ENCODE peak calls at places on chromosomes 11 and 22, in four cellular contexts. One of them, this sample, is unnamed.

GRCh38 chr11:11697796-11698195 is 76.0 kb upstream of the GALNT18 start:
- DNase-seq in heart left ventricle: no peak
- DNase-seq in AG10803: no peak
- DNase-seq in cardiac fibroblast: no peak
- DNase-seq in this sample: no peak

GRCh38 chr11:74739546-74740270 is 8.5 kb upstream of the CHRDL2 start:
- DNase-seq in heart left ventricle: no peak
- DNase-seq in AG10803: peak
- DNase-seq in cardiac fibroblast: peak
- DNase-seq in this sample: peak

GRCh38 chr22:20203142-20204099 is 52.6 kb upstream of the CCDC188 start:
- DNase-seq in heart left ventricle: peak
- DNase-seq in AG10803: peak
- DNase-seq in cardiac fibroblast: no peak
- DNase-seq in this sample: no peak

GRCh38 chr11:68371176-68372041 is 59.0 kb downstream of the LRP5 start:
- DNase-seq in heart left ventricle: no peak
- DNase-seq in AG10803: peak
- DNase-seq in cardiac fibroblast: no peak
- DNase-seq in this sample: no peak

GRCh38 chr11:1896895-1897294 is 5.2 kb upstream of the PRR33 start:
- DNase-seq in heart left ventricle: no peak
- DNase-seq in AG10803: no peak
- DNase-seq in cardiac fibroblast: no peak
- DNase-seq in this sample: no peak

GRCh38 chr11:27468643-27469332 is 3.8 kb downstream of the LGR4 start:
- DNase-seq in heart left ventricle: no peak
- DNase-seq in AG10803: peak
- DNase-seq in cardiac fibroblast: peak
- DNase-seq in this sample: peak

GRCh38 chr11:296206-296975 is 2.9 kb downstream of the IFITM5 start:
- DNase-seq in heart left ventricle: no peak
- DNase-seq in AG10803: no peak
- DNase-seq in cardiac fibroblast: no peak
- DNase-seq in this sample: no peak

GRCh38 chr11:75311858-75312288 is 39.6 kb downstream of the ARRB1 start:
- DNase-seq in heart left ventricle: peak
- DNase-seq in AG10803: peak
- DNase-seq in cardiac fibroblast: peak
- DNase-seq in this sample: no peak

GRCh38 chr22:28129319-28129962 is 210.4 kb upstream of the PITPNB start:
- DNase-seq in heart left ventricle: no peak
- DNase-seq in AG10803: no peak
- DNase-seq in cardiac fibroblast: peak
- DNase-seq in this sample: peak

GRCh38 chr11:62545437-62546243 is 966 bp downstream of the AHNAK start:
- DNase-seq in heart left ventricle: peak
- DNase-seq in AG10803: peak
- DNase-seq in cardiac fibroblast: peak
- DNase-seq in this sample: peak

GRCh38 chr11:2816941-2817421 is 68.6 kb downstream of the CDKN1C start:
- DNase-seq in heart left ventricle: no peak
- DNase-seq in AG10803: peak
- DNase-seq in cardiac fibroblast: peak
- DNase-seq in this sample: no peak

GRCh38 chr11:57490456-57491248 is 24.9 kb downstream of the SLC43A1 start:
- DNase-seq in heart left ventricle: no peak
- DNase-seq in AG10803: no peak
- DNase-seq in cardiac fibroblast: peak
- DNase-seq in this sample: peak

GRCh38 chr11:70826541-70826943 is 425.8 kb downstream of the SHANK2 start:
- DNase-seq in heart left ventricle: no peak
- DNase-seq in AG10803: no peak
- DNase-seq in cardiac fibroblast: no peak
- DNase-seq in this sample: no peak

GRCh38 chr11:19498986-19499669 is 213.5 kb upstream of the NAV2 start:
- DNase-seq in heart left ventricle: no peak
- DNase-seq in AG10803: peak
- DNase-seq in cardiac fibroblast: peak
- DNase-seq in this sample: peak

GRCh38 chr22:21726650-21727049 is 8.9 kb downstream of the YPEL1 start:
- DNase-seq in heart left ventricle: no peak
- DNase-seq in AG10803: no peak
- DNase-seq in cardiac fibroblast: no peak
- DNase-seq in this sample: no peak

GRCh38 chr11:2388431-2389024 is 11.4 kb downstream of the CD81 start:
- DNase-seq in heart left ventricle: no peak
- DNase-seq in AG10803: no peak
- DNase-seq in cardiac fibroblast: no peak
- DNase-seq in this sample: no peak

GRCh38 chr11:69157822-69158231 is 2.1 kb downstream of the SMIM38 start:
- DNase-seq in heart left ventricle: no peak
- DNase-seq in AG10803: no peak
- DNase-seq in cardiac fibroblast: no peak
- DNase-seq in this sample: no peak

GRCh38 chr11:61728940-61729219 is 23.6 kb upstream of the MYRF start:
- DNase-seq in heart left ventricle: no peak
- DNase-seq in AG10803: peak
- DNase-seq in cardiac fibroblast: peak
- DNase-seq in this sample: peak

GRCh38 chr11:34214961-34215805 is 109.8 kb downstream of the NAT10 start:
- DNase-seq in heart left ventricle: no peak
- DNase-seq in AG10803: peak
- DNase-seq in cardiac fibroblast: peak
- DNase-seq in this sample: peak

GRCh38 chr11:123719452-123719851 is 22.0 kb downstream of the ZNF202 start:
- DNase-seq in heart left ventricle: no peak
- DNase-seq in AG10803: peak
- DNase-seq in cardiac fibroblast: peak
- DNase-seq in this sample: peak

GRCh38 chr11:13859986-13860385 is 102.5 kb upstream of the SPON1 start:
- DNase-seq in heart left ventricle: no peak
- DNase-seq in AG10803: no peak
- DNase-seq in cardiac fibroblast: no peak
- DNase-seq in this sample: no peak

GRCh38 chr22:30219049-30219448 is 27.5 kb downstream of the LIF start:
- DNase-seq in heart left ventricle: no peak
- DNase-seq in AG10803: no peak
- DNase-seq in cardiac fibroblast: no peak
- DNase-seq in this sample: no peak
- TF ChIP-seq CTCF in heart left ventricle: no peak
- TF ChIP-seq CTCF in AG10803: peak
- TF ChIP-seq CTCF in cardiac fibroblast: no peak
- TF ChIP-seq CTCF in this sample: no peak

GRCh38 chr11:90373971-90374370 is 151.1 kb upstream of the CHORDC1 start:
- DNase-seq in heart left ventricle: no peak
- DNase-seq in AG10803: no peak
- DNase-seq in cardiac fibroblast: no peak
- DNase-seq in this sample: no peak
- TF ChIP-seq CTCF in heart left ventricle: no peak
- TF ChIP-seq CTCF in AG10803: no peak
- TF ChIP-seq CTCF in cardiac fibroblast: no peak
- TF ChIP-seq CTCF in this sample: no peak

DNA sequence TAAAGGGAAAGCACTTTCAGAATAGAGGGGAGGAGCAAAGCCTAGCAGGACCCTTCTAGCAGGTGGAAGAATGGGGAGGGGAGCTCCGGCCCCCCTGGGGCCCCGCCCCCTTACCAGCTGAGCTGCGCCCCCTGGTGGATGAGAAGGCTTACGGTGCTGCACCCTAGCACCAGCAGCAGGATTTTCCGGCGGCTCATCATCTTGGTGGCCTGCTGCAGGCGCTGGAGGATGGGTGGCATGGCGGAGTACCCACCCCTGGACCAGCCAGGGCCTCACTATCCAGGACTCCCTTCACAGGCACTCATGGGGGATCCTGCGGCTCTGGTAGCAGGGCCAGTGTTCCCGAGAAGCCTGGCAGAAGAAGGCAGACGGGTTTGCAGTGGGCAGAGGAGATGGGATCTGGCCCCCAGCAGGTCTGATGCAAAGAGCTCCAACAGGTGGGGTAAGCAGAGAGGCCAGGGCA is 3.8 kb downstream of the GAL3ST3 start:
- DNase-seq in heart left ventricle: peak
- DNase-seq in AG10803: peak
- DNase-seq in cardiac fibroblast: peak
- DNase-seq in this sample: peak
- TF ChIP-seq CTCF in heart left ventricle: peak
- TF ChIP-seq CTCF in AG10803: peak
- TF ChIP-seq CTCF in cardiac fibroblast: peak
- TF ChIP-seq CTCF in this sample: peak

GRCh38 chr11:86865436-86865835 is 65.1 kb downstream of the PRSS23 start:
- DNase-seq in heart left ventricle: no peak
- DNase-seq in AG10803: no peak
- DNase-seq in cardiac fibroblast: no peak
- DNase-seq in this sample: no peak

GRCh38 chr11:86861810-86862209 is 61.5 kb downstream of the PRSS23 start:
- DNase-seq in heart left ventricle: no peak
- DNase-seq in AG10803: no peak
- DNase-seq in cardiac fibroblast: no peak
- DNase-seq in this sample: no peak
- TF ChIP-seq CTCF in heart left ventricle: no peak
- TF ChIP-seq CTCF in AG10803: no peak
- TF ChIP-seq CTCF in cardiac fibroblast: peak
- TF ChIP-seq CTCF in this sample: no peak

GRCh38 chr22:41516462-41516861 is 27.8 kb downstream of the POLR3H start:
- DNase-seq in heart left ventricle: no peak
- DNase-seq in AG10803: no peak
- DNase-seq in cardiac fibroblast: no peak
- DNase-seq in this sample: no peak

GRCh38 chr22:41513391-41513790 is 30.9 kb downstream of the POLR3H start:
- DNase-seq in heart left ventricle: no peak
- DNase-seq in AG10803: no peak
- DNase-seq in cardiac fibroblast: no peak
- DNase-seq in this sample: no peak

GRCh38 chr22:41521166-41521565 is 23.1 kb downstream of the POLR3H start:
- DNase-seq in heart left ventricle: no peak
- DNase-seq in AG10803: no peak
- DNase-seq in cardiac fibroblast: no peak
- DNase-seq in this sample: no peak

GRCh38 chr22:41517172-41518047 is 26.9 kb downstream of the POLR3H start:
- DNase-seq in heart left ventricle: peak
- DNase-seq in AG10803: peak
- DNase-seq in cardiac fibroblast: peak
- DNase-seq in this sample: peak

DNA sequence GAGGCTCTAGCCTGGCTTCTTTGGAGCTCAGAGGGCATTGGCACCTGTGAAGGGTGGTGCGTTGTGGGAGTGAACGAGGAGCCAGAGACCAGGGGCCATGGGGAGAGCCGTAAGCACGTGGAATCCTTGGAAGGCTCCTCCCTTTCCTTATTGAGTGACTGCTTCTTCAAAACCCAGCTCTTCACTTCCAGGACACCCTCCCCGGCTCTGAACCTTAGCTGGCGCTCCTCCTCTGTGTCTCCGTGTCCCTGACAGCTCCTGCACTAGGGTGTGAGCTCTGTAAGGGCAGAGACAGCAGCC is 26.3 kb downstream of the POLR3H start:
- DNase-seq in heart left ventricle: no peak
- DNase-seq in AG10803: no peak
- DNase-seq in cardiac fibroblast: no peak
- DNase-seq in this sample: no peak
- TF ChIP-seq CTCF in heart left ventricle: no peak
- TF ChIP-seq CTCF in AG10803: no peak
- TF ChIP-seq CTCF in cardiac fibroblast: no peak
- TF ChIP-seq CTCF in this sample: no peak

GRCh38 chr11:46222485-46223251 is 54.8 kb upstream of the CREB3L1 start:
- DNase-seq in heart left ventricle: no peak
- DNase-seq in AG10803: no peak
- DNase-seq in cardiac fibroblast: no peak
- DNase-seq in this sample: no peak
- TF ChIP-seq CTCF in heart left ventricle: no peak
- TF ChIP-seq CTCF in AG10803: peak
- TF ChIP-seq CTCF in cardiac fibroblast: no peak
- TF ChIP-seq CTCF in this sample: no peak

GRCh38 chr22:32378703-32379272 is 21.1 kb downstream of the RFPL3 start:
- DNase-seq in heart left ventricle: no peak
- DNase-seq in AG10803: peak
- DNase-seq in cardiac fibroblast: peak
- DNase-seq in this sample: peak
- TF ChIP-seq CTCF in heart left ventricle: peak
- TF ChIP-seq CTCF in AG10803: peak
- TF ChIP-seq CTCF in cardiac fibroblast: peak
- TF ChIP-seq CTCF in this sample: peak

GRCh38 chr22:49116021-49116420 is 711.7 kb downstream of the BRD1 start:
- DNase-seq in heart left ventricle: no peak
- DNase-seq in AG10803: no peak
- DNase-seq in cardiac fibroblast: no peak
- DNase-seq in this sample: no peak
- TF ChIP-seq CTCF in heart left ventricle: no peak
- TF ChIP-seq CTCF in AG10803: no peak
- TF ChIP-seq CTCF in cardiac fibroblast: no peak
- TF ChIP-seq CTCF in this sample: no peak

DNA sequence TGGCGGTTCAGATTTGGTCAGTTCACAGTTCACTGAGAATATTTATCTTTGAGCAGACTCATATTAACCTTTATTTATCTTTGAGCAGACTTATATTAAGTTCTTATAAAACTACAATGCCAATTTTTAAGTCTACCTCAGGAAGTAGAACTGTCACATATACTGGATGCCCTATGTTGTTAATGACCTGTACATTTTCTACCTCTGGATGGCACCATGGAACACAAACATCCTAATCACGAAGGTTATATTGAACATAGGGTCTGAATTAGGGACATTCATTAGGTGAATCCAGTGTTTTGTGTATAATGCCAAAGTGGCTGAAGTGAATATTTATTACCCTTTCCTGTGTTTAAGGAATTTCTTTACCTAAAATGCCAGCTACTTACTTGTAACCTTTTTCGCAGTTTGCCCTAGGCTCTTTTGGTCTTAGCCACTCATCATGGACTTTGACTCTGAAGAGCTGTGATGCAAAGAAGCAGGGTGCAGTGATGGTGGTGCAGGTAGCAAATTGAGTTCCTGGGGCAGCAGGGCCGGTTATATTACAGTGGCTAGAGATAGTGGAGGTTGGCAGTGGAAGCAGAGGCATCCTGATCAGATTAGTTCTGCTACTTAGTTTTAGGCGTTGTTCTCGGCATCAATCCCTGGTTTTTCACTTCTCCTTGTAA is 71.8 kb downstream of the STIM1 start:
- DNase-seq in heart left ventricle: no peak
- DNase-seq in AG10803: no peak
- DNase-seq in cardiac fibroblast: no peak
- DNase-seq in this sample: no peak
- TF ChIP-seq CTCF in heart left ventricle: no peak
- TF ChIP-seq CTCF in AG10803: no peak
- TF ChIP-seq CTCF in cardiac fibroblast: no peak
- TF ChIP-seq CTCF in this sample: no peak

DNA sequence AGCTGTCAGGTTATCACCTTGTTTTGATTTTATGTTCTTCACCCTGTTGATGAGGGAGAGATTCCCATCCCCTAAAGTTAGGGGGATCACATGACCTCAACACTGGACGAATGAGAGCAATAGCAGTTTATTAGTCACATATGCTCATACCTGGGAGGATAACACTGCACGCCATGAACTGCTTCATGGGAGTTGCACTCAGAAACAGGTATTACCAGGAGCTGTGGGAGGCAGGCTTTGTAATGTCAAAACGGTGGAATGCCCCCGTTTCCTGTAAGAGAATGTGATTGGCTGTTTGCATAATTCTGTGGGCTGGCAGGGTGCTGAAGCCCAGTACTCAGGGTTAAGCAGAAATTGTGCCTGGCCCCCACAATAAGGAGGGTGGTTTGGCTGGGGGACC is 3.2 kb upstream of the THY1 start:
- DNase-seq in heart left ventricle: no peak
- DNase-seq in AG10803: no peak
- DNase-seq in cardiac fibroblast: no peak
- DNase-seq in this sample: peak
- TF ChIP-seq CTCF in heart left ventricle: no peak
- TF ChIP-seq CTCF in AG10803: no peak
- TF ChIP-seq CTCF in cardiac fibroblast: no peak
- TF ChIP-seq CTCF in this sample: no peak